ENCODE peak calls at places on chromosomes 2 and 18, in four cellular contexts. J, W, G and V are unnamed samples.

GRCh38 chr2:174383796-174384195 is 11.7 kb upstream of the SCRN3 start:
- DNase-seq in W (no peak), G (no peak), J (no peak), V (no peak)

GRCh38 chr2:20509766-20510490 is 63.1 kb downstream of the RHOB start:
- DNase-seq in G (peak), J (peak), W (peak), V (peak)

GRCh38 chr2:223760838-223761502 is 76.4 kb downstream of the AP1S3 start:
- DNase-seq in W (peak), J (peak), G (peak), V (peak)

GRCh38 chr2:98868548-98869271 is 67.3 kb downstream of the CRACDL start:
- DNase-seq in J (no peak), W (peak), G (no peak), V (no peak)

GRCh38 chr2:38462121-38462634 is 85.1 kb upstream of the ATL2 start:
- DNase-seq in J (peak), W (no peak), G (peak), V (peak)

GRCh38 chr2:102826904-102827303 is 65.1 kb downstream of the TMEM182 start:
- DNase-seq in W (no peak), J (peak), G (peak), V (no peak)

GRCh38 chr2:194260185-194260584 is 1396.8 kb upstream of the SLC39A10 start:
- DNase-seq in W (no peak), J (no peak), G (no peak), V (no peak)

GRCh38 chr18:54950221-54950620 is 9.0 kb downstream of the CCDC68 start:
- DNase-seq in W (peak), G (no peak), J (no peak), V (no peak)

GRCh38 chr2:175931751-175932295 is 70.2 kb downstream of the LNPK start:
- DNase-seq in W (no peak), J (peak), G (no peak), V (no peak)

GRCh38 chr2:54348672-54349071 is 92.6 kb upstream of the TSPYL6 start:
- DNase-seq in J (peak), W (peak), G (no peak), V (no peak)

GRCh38 chr2:95312543-95313205 is 15.5 kb downstream of the KCNIP3 start:
- DNase-seq in G (no peak), J (no peak), W (no peak), V (no peak)

GRCh38 chr2:102915128-102915527 is 153.3 kb downstream of the TMEM182 start:
- DNase-seq in G (no peak), W (peak), J (peak), V (peak)

GRCh38 chr2:209648714-209649113 is 122.9 kb upstream of the UNC80 start:
- DNase-seq in J (peak), W (no peak), G (no peak), V (no peak)

GRCh38 chr2:186595219-186595618 is 5.4 kb downstream of the ITGAV start:
- DNase-seq in W (peak), J (peak), G (peak), V (no peak)

GRCh38 chr2:120598416-120598815 is 137.3 kb upstream of the GLI2 start:
- DNase-seq in J (no peak), W (no peak), G (no peak), V (no peak)

GRCh38 chr2:111209045-111209514 is 88.4 kb downstream of the BCL2L11 start:
- DNase-seq in J (peak), G (no peak), W (no peak), V (no peak)

GRCh38 chr2:112547333-112547732 is 5.1 kb downstream of the POLR1B start:
- DNase-seq in J (peak), W (peak), G (no peak), V (peak)

GRCh38 chr2:160315337-160315736 is 115.3 kb upstream of the ITGB6 start:
- DNase-seq in J (peak), W (no peak), G (no peak), V (no peak)

GRCh38 chr2:235088608-235089020 is 136.8 kb downstream of the SH3BP4 start:
- DNase-seq in W (peak), J (no peak), G (no peak), V (no peak)

GRCh38 chr2:43219383-43220228 is 6.8 kb downstream of the ZFP36L2 start:
- DNase-seq in W (peak), G (peak), J (peak), V (peak)

GRCh38 chr2:71992036-71992435 is 155.6 kb downstream of the CYP26B1 start:
- DNase-seq in J (no peak), G (no peak), W (no peak), V (no peak)

GRCh38 chr18:13014232-13014631 is 23.1 kb downstream of the CEP192 start:
- DNase-seq in W (no peak), G (no peak), J (no peak), V (no peak)

GRCh38 chr2:229917793-229918192 is 4.0 kb downstream of the TRIP12 start:
- DNase-seq in W (no peak), G (no peak), J (no peak), V (no peak)

GRCh38 chr2:229921892-229922448 is at the start of gene TRIP12:
- DNase-seq in J (peak), W (peak), G (peak), V (peak)

GRCh38 chr2:229920011-229920781 is 1.6 kb downstream of the TRIP12 start:
- DNase-seq in J (no peak), G (peak), W (peak), V (no peak)

GRCh38 chr2:229921101-229921891 is 513 bp downstream of the TRIP12 start:
- DNase-seq in J (peak), G (peak), W (peak), V (peak)

DNA sequence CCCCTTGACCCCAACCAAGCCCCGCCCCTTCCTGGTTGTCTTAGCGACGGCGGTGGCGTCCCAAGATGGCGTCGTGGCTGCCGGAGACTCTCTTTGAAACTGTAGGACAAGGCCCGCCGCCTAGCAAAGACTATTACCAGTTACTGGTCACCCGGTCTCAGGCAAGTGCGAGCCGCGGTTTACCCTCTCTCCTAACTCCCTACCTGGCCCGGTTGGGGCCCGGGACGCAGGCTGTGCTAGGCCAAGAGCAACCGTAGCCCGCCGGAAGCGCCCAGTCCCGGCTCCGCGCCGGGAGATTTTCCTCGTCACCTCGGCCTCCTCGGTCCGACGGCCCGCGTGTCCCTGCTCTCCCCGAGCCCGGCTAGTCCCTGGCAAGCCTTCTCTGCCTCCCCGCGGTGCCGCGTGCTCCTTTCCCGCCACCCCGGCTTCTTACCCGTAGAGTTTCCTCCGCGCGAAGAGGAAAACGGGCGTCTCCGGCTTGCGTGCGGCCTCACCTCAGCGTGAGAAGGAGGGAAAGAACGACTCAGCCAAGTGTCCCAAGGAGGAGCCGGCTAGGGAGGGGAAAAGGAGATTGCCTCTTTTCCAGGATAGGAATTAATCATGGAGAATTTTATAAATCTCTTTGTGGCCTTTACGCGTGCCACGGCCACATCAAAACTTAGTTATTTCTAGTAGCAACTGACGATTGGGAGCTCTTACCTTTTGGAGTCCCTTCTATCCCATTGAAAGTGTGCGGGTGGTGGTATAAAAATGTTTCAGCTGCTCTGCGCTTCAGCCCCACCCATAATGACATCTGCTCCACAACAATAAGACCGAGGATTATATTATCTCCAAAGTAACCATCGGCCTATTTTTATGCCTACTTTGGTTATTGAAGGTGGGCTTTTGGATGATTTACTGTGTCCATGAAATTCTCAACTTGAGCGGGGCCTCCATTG is at the start of gene FBXO36:
- DNase-seq in W (peak), J (peak), G (peak), V (peak)
- TF ChIP-seq MAZ in W (no peak), J (peak), G (no peak), V (no peak)

GRCh38 chr18:58105206-58105907 is 61.3 kb downstream of the NEDD4L start:
- DNase-seq in G (no peak), W (no peak), J (peak), V (no peak)
- TF ChIP-seq MAZ in G (no peak), W (no peak), J (no peak), V (no peak)

GRCh38 chr2:239879423-239880084 is 145.6 kb downstream of the NDUFA10 start:
- DNase-seq in J (no peak), G (no peak), W (no peak), V (no peak)
- TF ChIP-seq MAZ in J (no peak), G (no peak), W (no peak), V (no peak)

DNA sequence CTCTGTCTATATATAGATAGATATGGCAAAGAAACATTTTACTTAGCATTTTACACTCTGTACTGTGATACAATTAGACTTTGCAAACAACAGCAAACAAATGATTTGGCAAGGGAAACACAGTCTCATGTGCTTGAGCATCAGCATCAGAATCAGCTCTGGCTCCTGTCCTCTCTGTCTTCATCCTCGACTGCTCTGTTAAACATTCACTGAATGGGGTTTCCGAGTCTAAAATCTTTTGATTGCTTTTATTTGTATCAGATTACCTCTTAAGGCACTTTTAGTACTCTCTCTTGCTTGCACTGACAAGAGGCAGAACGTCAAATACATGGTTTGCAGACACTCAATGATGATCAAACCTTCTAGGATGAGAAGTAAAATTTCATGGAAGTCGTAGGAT is 176.9 kb upstream of the LRP1B start:
- DNase-seq in G (no peak), J (no peak), W (no peak), V (no peak)
- TF ChIP-seq MAZ in G (no peak), J (no peak), W (no peak), V (no peak)

GRCh38 chr2:97723156-97724072 is 10.0 kb downstream of the ZAP70 start:
- DNase-seq in W (no peak), J (no peak), G (no peak), V (no peak)
- TF ChIP-seq MAZ in W (no peak), J (no peak), G (no peak), V (no peak)

GRCh38 chr2:237073552-237073951 is 12.1 kb upstream of the COPS8 start:
- DNase-seq in G (no peak), J (peak), W (no peak), V (no peak)

GRCh38 chr2:237075749-237076599 is 9.7 kb upstream of the COPS8 start:
- DNase-seq in W (peak), G (no peak), J (peak), V (no peak)

GRCh38 chr2:237067985-237068576 is 17.6 kb upstream of the COPS8 start:
- DNase-seq in J (no peak), G (no peak), W (no peak), V (no peak)

GRCh38 chr2:237074211-237074993 is 11.3 kb upstream of the COPS8 start:
- DNase-seq in W (no peak), J (peak), G (no peak), V (no peak)

DNA sequence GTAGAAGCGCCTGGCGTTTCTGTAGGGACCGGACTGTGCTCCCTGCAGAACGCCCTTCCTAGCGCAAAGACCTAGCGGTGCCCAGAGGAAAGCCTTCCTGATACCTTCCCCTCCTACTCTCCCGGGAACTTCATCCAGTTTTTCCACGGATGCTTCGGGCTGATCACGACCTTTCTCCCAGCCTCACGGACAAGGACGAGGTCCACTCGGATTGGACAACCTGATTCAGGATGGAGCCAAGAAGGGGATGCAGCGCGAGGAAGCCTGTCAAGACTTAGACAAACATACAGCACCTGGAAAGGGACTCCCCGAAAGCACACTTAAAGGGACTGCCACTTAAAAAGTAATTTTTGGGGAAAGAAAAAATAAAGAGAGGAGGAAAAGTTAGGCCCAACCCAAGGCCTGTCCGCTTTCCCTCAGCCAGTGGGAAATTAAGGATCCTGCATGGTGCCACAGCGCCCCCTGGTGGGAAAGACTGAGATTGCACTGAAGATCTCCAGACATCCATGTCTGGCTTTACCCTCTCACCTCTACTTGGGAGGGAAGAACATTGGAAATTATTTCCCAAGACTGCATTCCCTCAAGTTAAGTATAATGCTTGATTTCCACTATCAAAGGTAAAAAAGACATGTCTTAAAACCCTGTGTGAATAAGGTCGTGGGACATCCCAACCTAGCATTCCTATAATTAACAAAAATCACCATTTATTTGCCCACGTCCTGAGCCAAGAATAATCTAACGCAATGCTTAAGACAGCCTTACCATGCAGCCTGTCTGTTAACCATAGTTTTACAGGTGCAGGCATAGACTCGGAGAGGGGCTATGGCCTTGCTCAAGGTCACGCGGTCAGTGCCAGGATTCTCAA is 13.4 kb upstream of the COPS8 start:
- DNase-seq in G (peak), J (peak), W (peak), V (peak)
- TF ChIP-seq MAZ in G (no peak), J (no peak), W (no peak), V (no peak)

DNA sequence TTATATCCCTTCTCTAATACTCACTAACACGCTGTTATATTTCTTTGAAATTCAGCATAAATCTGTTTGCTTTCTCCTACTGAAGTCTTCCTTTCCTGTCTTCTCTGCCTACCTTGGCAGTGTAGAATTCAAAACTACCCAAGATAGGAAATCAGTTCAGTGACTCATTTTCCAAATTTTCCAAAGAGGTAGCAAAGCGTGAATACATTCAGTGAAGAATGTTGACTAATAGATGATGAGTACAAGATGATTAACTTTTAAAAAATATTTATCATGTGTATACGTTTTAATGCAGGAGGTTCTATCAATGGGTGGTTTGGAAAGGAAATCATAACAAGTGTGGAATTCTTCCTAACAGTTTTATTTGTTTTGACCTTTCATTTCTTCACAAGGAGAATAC is 201.9 kb upstream of the SLC8A1 start:
- DNase-seq in J (peak), G (no peak), W (no peak), V (no peak)
- TF ChIP-seq MAZ in J (no peak), G (no peak), W (no peak), V (no peak)

GRCh38 chr2:25032901-25033300 is 9.0 kb upstream of the EFR3B start:
- DNase-seq in W (no peak), J (no peak), G (no peak), V (no peak)
- TF ChIP-seq MAZ in W (no peak), J (no peak), G (no peak), V (no peak)

GRCh38 chr2:28395334-28396061 is 2.8 kb downstream of the FOSL2 start:
- DNase-seq in J (peak), G (no peak), W (no peak), V (peak)
- TF ChIP-seq MAZ in J (no peak), G (no peak), W (peak), V (no peak)

DNA sequence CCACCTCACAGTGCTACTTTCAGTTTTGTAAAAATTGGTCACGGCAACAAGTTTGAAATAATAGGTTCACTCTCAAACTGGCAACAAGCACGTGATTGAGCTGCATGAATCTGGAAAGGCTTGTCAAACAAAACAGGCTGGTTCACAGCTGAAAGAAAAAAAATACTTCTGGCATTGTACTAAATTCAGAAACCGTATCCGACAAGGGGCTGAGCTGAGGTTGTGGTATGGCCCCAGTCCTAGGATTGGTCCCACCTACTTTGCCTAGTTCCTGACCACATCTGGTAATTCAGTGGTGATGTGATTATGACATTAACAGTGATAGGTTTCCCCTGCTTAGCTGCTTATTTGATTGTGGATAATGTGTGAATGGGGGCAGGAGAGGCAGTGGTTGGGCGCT is 326.5 kb upstream of the THUMPD2 start:
- DNase-seq in J (peak), W (no peak), G (no peak), V (no peak)
- TF ChIP-seq MAZ in J (no peak), W (no peak), G (no peak), V (no peak)